ENCODE peak calls at places on chromosomes 12 and 14, in seven cellular contexts. I, R, H, X, M, V and T are unnamed samples. For H3K9me3, the result is how much of the 10 kb centered on the place peaks cover.

GRCh38 chr14:69696633-69697557 is 70.0 kb upstream of the SRSF5 start:
- DNase-seq in R (no peak), I (no peak), X (no peak), M (no peak), H (no peak), V (peak), T (no peak)

GRCh38 chr14:74169906-74170305 is 69.3 kb upstream of the VSX2 start:
- DNase-seq in X (no peak), H (no peak), V (no peak), I (no peak), M (no peak), R (no peak), T (no peak)

GRCh38 chr14:96592591-96593388 is 90.6 kb downstream of the PAPOLA start:
- DNase-seq in R (peak), V (peak), H (peak), I (peak), X (peak), M (no peak), T (no peak)

GRCh38 chr12:101946233-101946611 is 68.8 kb downstream of the DRAM1 start:
- DNase-seq in I (no peak), M (no peak), X (no peak), V (no peak), R (no peak), H (no peak), T (no peak)

GRCh38 chr12:69101505-69101904 is 137.9 kb upstream of the CPSF6 start:
- DNase-seq in I (peak), H (no peak), X (no peak), R (no peak), V (no peak), M (no peak), T (no peak)

GRCh38 chr14:36067428-36068187 is 108.9 kb downstream of the PTCSC3 start:
- DNase-seq in V (no peak), M (no peak), H (no peak), X (no peak), R (no peak), I (no peak), T (no peak)

GRCh38 chr14:74514471-74514932 is 20.9 kb downstream of the ISCA2 start:
- DNase-seq in M (no peak), R (peak), X (no peak), I (no peak), V (no peak), H (peak), T (peak)

GRCh38 chr14:65332141-65332871 is 80.2 kb upstream of the FUT8 start:
- DNase-seq in I (no peak), H (no peak), M (no peak), V (no peak), R (no peak), X (no peak), T (no peak)

GRCh38 chr14:92651106-92651792 is 97.2 kb downstream of the LGMN start:
- DNase-seq in H (no peak), X (peak), R (no peak), M (no peak), I (peak), V (no peak), T (no peak)

GRCh38 chr12:98645572-98646067 is 530 bp downstream of the APAF1 start:
- DNase-seq in V (peak), H (no peak), R (no peak), I (peak), X (peak), M (peak), T (peak)

GRCh38 chr14:75709207-75709812 is 48.3 kb downstream of the TTLL5 start:
- DNase-seq in R (peak), V (peak), H (peak), M (peak), X (peak), I (peak), T (peak)

GRCh38 chr12:104712477-104712876 is 245.6 kb downstream of the SLC41A2 start:
- DNase-seq in H (no peak), R (peak), M (no peak), I (no peak), V (no peak), X (no peak), T (no peak)

GRCh38 chr14:57478050-57478449 is 15.6 kb downstream of the CCDC198 start:
- DNase-seq in M (no peak), H (no peak), R (no peak), V (no peak), I (peak), X (no peak), T (no peak)

GRCh38 chr12:117850048-117850447 is 118.7 kb downstream of the KSR2 start:
- DNase-seq in I (peak), V (peak), R (peak), M (no peak), X (no peak), H (no peak), T (peak)

GRCh38 chr12:11695321-11695720 is 45.8 kb downstream of the ETV6 start:
- DNase-seq in M (peak), H (no peak), R (peak), X (no peak), I (no peak), V (no peak), T (no peak)

GRCh38 chr12:49901986-49902385 is 1.7 kb downstream of the FAIM2 start:
- DNase-seq in V (no peak), M (no peak), H (no peak), X (no peak), I (no peak), R (no peak), T (no peak)

GRCh38 chr14:54574528-54574927 is 7.6 kb downstream of the SAMD4A start:
- DNase-seq in I (no peak), M (no peak), H (no peak), V (no peak), R (no peak), X (no peak), T (no peak)

GRCh38 chr12:32296541-32296940 is 102.8 kb upstream of the FGD4 start:
- DNase-seq in X (no peak), I (no peak), H (no peak), V (no peak), R (no peak), M (no peak), T (no peak)

GRCh38 chr12:68932123-68932700 is 759 bp downstream of the CPM start:
- DNase-seq in I (no peak), R (no peak), V (no peak), M (no peak), X (no peak), H (no peak), T (no peak)

GRCh38 chr12:110249716-110250225 is 31.3 kb upstream of the ATP2A2 start:
- DNase-seq in M (peak), I (no peak), H (no peak), V (no peak), R (no peak), X (no peak), T (peak)

GRCh38 chr14:95442633-95443021 is 73.8 kb downstream of the SYNE3 start:
- DNase-seq in H (peak), I (peak), M (peak), V (peak), X (peak), R (peak), T (peak)

GRCh38 chr14:95305940-95306339 is 13.8 kb downstream of the CLMN start:
- DNase-seq in X (no peak), H (no peak), R (no peak), V (no peak), I (no peak), M (no peak), T (no peak)

GRCh38 chr12:15854916-15855315 is 27.3 kb upstream of the STRAP start:
- DNase-seq in M (no peak), R (no peak), X (no peak), I (no peak), H (no peak), V (no peak), T (no peak)

GRCh38 chr12:105804591-105805265 is 334.0 kb downstream of the NUAK1 start:
- DNase-seq in H (no peak), X (no peak), I (no peak), V (no peak), R (no peak), M (no peak), T (no peak)

GRCh38 chr12:59055204-59055839 is 135.0 kb upstream of the LRIG3 start:
- DNase-seq in R (peak), M (no peak), I (no peak), X (no peak), H (no peak), V (no peak), T (no peak)

GRCh38 chr14:73749706-73750105 is 35.5 kb upstream of the PNMA1 start:
- DNase-seq in I (no peak), X (no peak), H (no peak), M (no peak), V (no peak), R (no peak), T (no peak)

GRCh38 chr14:71266994-71267636 is 359.9 kb downstream of the PCNX1 start:
- DNase-seq in R (peak), I (no peak), M (no peak), X (no peak), V (no peak), H (no peak), T (no peak)

GRCh38 chr14:38389666-38390065 is 133.8 kb upstream of the CLEC14A start:
- DNase-seq in I (no peak), R (peak), M (no peak), H (no peak), X (no peak), V (no peak), T (no peak)

GRCh38 chr12:67772276-67773169 is 124.0 kb downstream of the DYRK2 start:
- DNase-seq in X (no peak), V (no peak), R (peak), M (no peak), I (no peak), H (no peak), T (peak)

GRCh38 chr12:7175493-7175892 is 14.0 kb upstream of the PEX5 start:
- DNase-seq in X (no peak), V (no peak), M (no peak), R (peak), H (no peak), I (no peak), T (no peak)
- H3K9me3 ChIP-seq in X (under half), V (under half), M (under half), R (under half), H (under half), I (under half), T (under half)

GRCh38 chr14:29262979-29263378 is 496.4 kb downstream of the FOXG1 start:
- DNase-seq in R (peak), X (no peak), H (no peak), M (no peak), V (no peak), I (no peak), T (no peak)
- H3K9me3 ChIP-seq in R (under half), X (under half), H (under half), M (under half), V (under half), I (under half), T (under half)

GRCh38 chr14:82661258-82661657 is 1127.6 kb upstream of the SEL1L start:
- DNase-seq in H (no peak), R (no peak), I (no peak), M (no peak), V (no peak), X (no peak), T (no peak)

GRCh38 chr14:82667501-82667900 is 1133.8 kb upstream of the SEL1L start:
- DNase-seq in H (no peak), I (no peak), V (no peak), X (no peak), M (no peak), R (no peak), T (no peak)

DNA sequence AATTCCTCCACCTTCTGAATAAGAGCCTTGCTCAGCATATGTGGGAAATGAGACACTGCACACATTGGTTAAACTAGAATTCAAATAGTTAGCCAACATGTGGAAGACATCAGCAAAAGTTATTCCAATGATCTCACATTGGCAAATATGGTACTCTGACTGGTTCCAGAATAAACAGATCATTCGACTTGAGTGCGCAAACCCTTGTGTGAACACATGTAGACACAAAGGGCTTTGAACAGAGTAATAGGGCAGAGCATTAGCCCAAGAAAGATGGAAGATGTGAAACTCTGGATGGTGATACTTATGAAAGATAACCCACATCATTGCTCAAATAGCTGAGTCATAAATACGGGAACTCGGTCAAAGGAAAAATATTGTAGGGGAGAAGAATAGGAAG is 1133.4 kb upstream of the SEL1L start:
- DNase-seq in H (no peak), M (no peak), I (no peak), V (no peak), X (no peak), R (no peak), T (no peak)
- H3K9me3 ChIP-seq in H (under half), M (under half), I (under half), V (under half), X (under half), R (under half), T (under half)

DNA sequence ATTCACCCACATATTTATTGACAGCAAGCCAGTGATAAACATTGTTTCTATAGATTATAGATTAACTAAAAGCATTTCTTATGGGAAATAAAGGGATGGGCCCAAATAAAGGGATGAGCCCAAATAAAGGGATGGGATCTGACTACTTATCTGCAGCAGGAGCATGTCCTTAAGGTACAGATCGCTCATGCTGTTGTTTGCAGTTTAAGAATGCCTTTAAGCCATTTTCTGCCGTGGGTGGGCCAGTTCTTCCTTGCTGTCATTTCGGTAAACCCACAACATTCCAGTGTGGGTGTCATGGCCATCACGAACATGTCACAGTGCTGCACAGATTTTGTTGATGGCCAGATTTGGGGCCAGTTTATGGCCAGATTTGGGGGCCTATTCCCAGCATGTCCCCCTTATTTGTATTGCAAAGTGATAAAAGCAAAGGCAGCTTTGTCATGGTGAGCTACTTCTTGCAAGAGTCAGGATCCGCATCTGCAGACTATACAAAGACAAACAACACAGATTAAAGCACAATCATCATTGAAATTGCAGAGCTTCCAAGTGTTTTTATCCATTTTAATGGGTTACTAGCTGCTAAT is 700.7 kb downstream of the LRFN5 start:
- DNase-seq in X (no peak), M (no peak), R (no peak), H (no peak), V (no peak), I (no peak), T (no peak)
- H3K9me3 ChIP-seq in X (under half), M (under half), R (under half), H (under half), V (under half), I (under half), T (half or more)

DNA sequence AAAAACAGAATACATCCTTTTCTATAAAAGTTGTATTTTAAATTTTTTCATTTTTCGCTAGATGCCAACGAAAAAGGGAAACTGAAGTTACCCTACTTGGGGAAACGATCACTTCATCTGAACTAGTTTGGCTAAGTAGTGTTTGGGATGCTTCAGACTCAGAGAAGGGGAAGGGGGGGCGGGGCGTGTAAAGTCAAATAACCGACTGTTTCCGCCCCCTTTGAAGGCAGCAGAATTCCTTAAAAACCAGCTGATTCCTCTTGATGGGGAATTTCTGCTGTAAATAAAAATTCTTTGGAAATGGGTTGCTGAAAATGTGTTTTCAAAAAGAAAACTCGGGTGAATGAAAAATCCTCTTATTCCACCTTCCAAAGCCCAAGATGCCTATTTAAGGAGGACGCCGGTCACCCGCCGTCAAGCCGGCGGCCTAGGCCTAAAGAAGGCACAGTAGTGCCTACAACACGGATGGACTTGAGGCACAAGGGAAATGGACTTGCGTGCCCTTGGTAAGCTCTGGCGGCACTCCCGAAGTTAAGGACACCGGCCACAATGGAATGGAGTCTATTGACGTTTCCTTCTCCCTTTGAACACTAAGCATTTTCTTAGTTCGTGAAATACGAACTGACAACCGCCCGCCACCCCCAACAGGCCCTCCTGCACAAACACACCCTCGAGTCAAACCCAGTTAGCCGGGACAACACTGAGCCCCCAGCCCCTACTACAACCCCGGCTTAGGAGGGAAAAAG is 2.0 kb downstream of the ATXN2 start:
- DNase-seq in I (peak), X (peak), R (peak), H (no peak), V (peak), M (peak), T (peak)
- H3K9me3 ChIP-seq in I (under half), X (under half), R (under half), H (under half), V (under half), M (under half), T (under half)

DNA sequence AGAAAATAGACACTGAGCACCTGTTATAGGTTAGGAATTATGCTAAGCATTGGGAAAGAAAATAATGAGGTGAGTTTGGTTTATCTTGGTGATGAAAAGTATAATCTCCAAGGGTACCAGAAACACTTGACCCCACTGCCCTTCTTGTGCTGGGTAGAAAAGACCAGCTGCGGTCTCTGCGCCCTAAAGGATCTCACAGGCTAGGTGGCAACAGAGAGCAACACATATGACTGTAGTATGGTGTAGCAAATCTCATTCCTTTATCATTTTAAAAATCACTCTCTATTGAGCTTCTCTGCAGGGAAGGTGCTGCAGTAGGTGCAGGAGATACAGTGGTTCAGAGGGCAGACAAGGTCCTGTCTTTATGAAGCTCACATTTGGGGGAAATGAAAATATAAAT is 26.1 kb downstream of the NRXN3 start:
- DNase-seq in R (no peak), H (no peak), V (no peak), M (no peak), I (no peak), X (no peak), T (no peak)
- H3K9me3 ChIP-seq in R (half or more), H (under half), V (under half), M (under half), I (under half), X (under half), T (under half)

GRCh38 chr12:126483145-126484068 is 1418.2 kb downstream of the AACS start:
- DNase-seq in I (no peak), H (no peak), M (no peak), X (no peak), R (no peak), V (no peak), T (no peak)
- H3K9me3 ChIP-seq in I (under half), H (under half), M (under half), X (under half), R (under half), V (under half), T (under half)

DNA sequence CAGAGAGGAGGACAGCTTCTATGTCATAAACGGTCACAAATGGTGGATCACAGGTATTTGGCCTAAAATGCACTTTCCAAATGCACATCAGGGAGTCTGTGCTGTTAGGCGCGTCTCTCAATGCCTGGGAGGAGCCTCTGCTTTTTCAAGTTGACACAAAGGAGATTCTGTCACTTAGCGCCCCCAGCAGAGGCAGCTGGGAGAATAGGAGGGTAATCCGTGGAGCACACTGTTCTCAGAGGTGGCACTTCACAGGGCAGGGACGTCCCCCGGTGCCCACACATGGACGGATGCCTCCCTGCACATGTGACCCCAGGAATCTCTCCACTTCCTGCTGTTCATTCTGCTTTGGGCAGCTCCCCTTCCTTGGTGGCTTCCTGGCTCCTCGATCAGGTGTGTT is 19.4 kb upstream of the ALDH2 start:
- DNase-seq in V (no peak), I (peak), M (no peak), X (no peak), R (no peak), H (no peak), T (peak)
- H3K9me3 ChIP-seq in V (under half), I (under half), M (under half), X (under half), R (under half), H (under half), T (under half)

DNA sequence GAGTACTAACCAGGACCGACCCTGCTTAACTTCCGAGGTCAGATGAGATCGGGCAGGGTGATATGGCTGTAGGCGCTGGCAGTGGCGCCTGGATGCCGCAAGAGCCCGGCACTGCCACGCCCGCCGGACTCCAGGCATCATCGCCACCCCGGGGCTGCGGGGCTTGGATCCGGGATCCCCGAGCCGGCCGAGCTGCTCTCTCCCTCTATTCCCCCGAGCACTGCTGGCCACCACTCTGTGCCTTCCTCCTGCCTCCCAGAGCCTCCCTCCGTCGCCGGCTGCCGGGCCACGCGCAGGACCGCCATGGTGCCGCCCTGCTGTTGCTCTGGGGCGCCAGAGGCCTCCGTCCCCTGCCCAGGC is 153.2 kb upstream of the ALG10B start:
- DNase-seq in X (no peak), V (no peak), R (no peak), H (no peak), I (no peak), M (no peak), T (no peak)
- H3K9me3 ChIP-seq in X (under half), V (under half), R (under half), H (under half), I (under half), M (under half), T (under half)

GRCh38 chr12:34379142-34379541 is 356.8 kb downstream of the ALG10 start:
- DNase-seq in X (no peak), M (no peak), I (no peak), V (no peak), R (no peak), H (no peak), T (no peak)
- H3K9me3 ChIP-seq in X (under half), M (under half), I (under half), V (under half), R (under half), H (under half), T (under half)